ENCODE peak calls at places on chromosomes 3 and 15, in eight cellular contexts. N, W, Y, V, D, L, T and M are unnamed samples.

GRCh38 chr3:190197346-190197763 is 76.7 kb upstream of the P3H2 start:
- DNase-seq in T (no peak), D (no peak), L (no peak), N (no peak), W (no peak), Y (no peak), V (no peak), M (no peak)

GRCh38 chr15:55060831-55061230 is 135.9 kb downstream of the RSL24D1 start:
- DNase-seq in Y (no peak), D (no peak), T (no peak), V (no peak), L (no peak), N (no peak), W (no peak), M (no peak)

GRCh38 chr15:78450285-78450858 is 12.4 kb downstream of the IREB2 start:
- DNase-seq in T (no peak), W (no peak), N (no peak), V (no peak), D (no peak), L (no peak), Y (no peak), M (no peak)

GRCh38 chr3:150697646-150698045 is 6.1 kb downstream of the ERICH6 start:
- DNase-seq in W (no peak), Y (no peak), L (no peak), N (no peak), V (peak), D (no peak), T (peak), M (no peak)

GRCh38 chr15:98442379-98442833 is 205.9 kb upstream of the IGF1R start:
- DNase-seq in V (peak), Y (peak), N (peak), D (no peak), W (no peak), T (peak), L (no peak), M (peak)

GRCh38 chr15:32974691-32975090 is 219.8 kb downstream of the FMN1 start:
- DNase-seq in T (no peak), Y (no peak), V (peak), N (no peak), L (no peak), D (no peak), W (no peak), M (no peak)

GRCh38 chr3:125245521-125245920 is 33.0 kb upstream of the SLC12A8 start:
- DNase-seq in N (no peak), D (no peak), L (no peak), Y (no peak), W (no peak), T (peak), V (peak), M (no peak)

GRCh38 chr3:189839576-189839975 is 208.4 kb downstream of the TP63 start:
- DNase-seq in V (peak), W (peak), N (no peak), T (peak), Y (no peak), D (no peak), L (no peak), M (no peak)

GRCh38 chr3:49930922-49931321 is 1.3 kb upstream of the MON1A start:
- DNase-seq in N (no peak), W (no peak), D (no peak), Y (peak), V (no peak), L (no peak), T (no peak), M (no peak)

GRCh38 chr3:15102256-15102655 is 3.3 kb upstream of the RBSN start:
- DNase-seq in D (peak), W (peak), T (no peak), L (peak), V (no peak), N (no peak), Y (no peak), M (no peak)

GRCh38 chr3:31341130-31341529 is 191.6 kb upstream of the STT3B start:
- DNase-seq in Y (no peak), T (no peak), L (no peak), V (no peak), D (no peak), N (no peak), W (no peak), M (no peak)

GRCh38 chr3:134625462-134625861 is 25.4 kb downstream of the KY start:
- DNase-seq in D (no peak), T (no peak), W (no peak), L (no peak), V (no peak), N (peak), Y (no peak), M (no peak)

GRCh38 chr3:64019271-64019670 is 4.0 kb downstream of the PSMD6 start:
- DNase-seq in T (no peak), V (no peak), W (no peak), D (no peak), Y (no peak), L (no peak), N (no peak), M (no peak)

GRCh38 chr15:72818632-72819031 is 35.1 kb upstream of the ADPGK start:
- DNase-seq in D (no peak), N (no peak), Y (no peak), W (no peak), L (no peak), V (no peak), T (no peak), M (no peak)

GRCh38 chr15:81321667-81322066 is 2.3 kb downstream of the STARD5 start:
- DNase-seq in V (no peak), Y (no peak), L (no peak), N (no peak), D (no peak), T (no peak), W (no peak), M (no peak)

GRCh38 chr15:81326466-81327212 is 2.7 kb upstream of the STARD5 start:
- DNase-seq in Y (no peak), T (no peak), N (no peak), W (no peak), D (no peak), L (no peak), V (no peak), M (no peak)

GRCh38 chr15:81323559-81323943 is 390 bp downstream of the STARD5 start:
- DNase-seq in D (no peak), W (no peak), V (no peak), L (no peak), N (no peak), T (no peak), Y (no peak), M (no peak)

GRCh38 chr15:81323944-81324881 is at the start of gene STARD5:
- DNase-seq in N (peak), V (peak), Y (peak), D (peak), T (peak), L (peak), W (peak), M (peak)

GRCh38 chr15:81322708-81323253 is 1.2 kb downstream of the STARD5 start:
- DNase-seq in L (no peak), W (no peak), Y (no peak), V (no peak), N (no peak), T (no peak), D (no peak), M (no peak)
- TF ChIP-seq CTCF in L (no peak), W (no peak), Y (no peak), V (no peak), N (no peak), T (no peak), D (no peak), M (no peak)

DNA sequence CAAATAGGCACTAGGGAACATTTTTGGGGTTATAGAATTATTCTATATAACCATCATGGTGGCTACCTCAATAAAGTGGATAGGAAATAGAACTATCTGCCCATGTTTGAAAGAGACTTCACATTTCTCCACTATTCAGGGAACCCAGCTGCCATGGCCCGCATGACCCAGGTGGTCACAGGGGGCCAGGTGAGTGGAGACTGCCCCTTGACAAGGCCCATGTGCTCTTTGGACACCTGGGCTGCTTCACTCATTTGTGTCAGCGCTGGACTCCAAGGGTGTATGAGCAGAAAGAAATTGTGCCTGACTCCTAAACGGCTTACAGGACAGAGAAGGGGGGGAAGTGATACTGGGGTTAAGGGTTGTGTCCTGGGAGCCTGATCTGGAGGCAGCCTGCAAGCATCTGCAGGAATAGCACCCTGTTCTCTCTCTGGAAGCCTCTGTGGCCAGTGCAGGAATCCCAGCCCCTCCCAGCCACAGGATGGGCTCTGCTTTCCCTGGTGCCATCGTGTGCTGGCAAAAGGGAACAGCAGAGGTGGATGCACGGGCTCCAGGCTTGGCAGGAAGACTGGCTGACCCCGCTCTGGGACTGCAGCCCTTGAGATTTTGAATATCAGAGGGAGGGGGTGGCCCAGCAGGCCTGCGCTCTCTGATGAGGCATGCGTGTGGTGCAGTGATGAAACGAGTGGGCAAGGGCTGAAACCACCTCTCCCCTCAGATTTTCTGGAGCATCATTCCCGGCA is 9.1 kb upstream of the C3orf22 start:
- DNase-seq in W (peak), Y (no peak), N (no peak), V (no peak), L (no peak), T (no peak), D (no peak), M (no peak)
- TF ChIP-seq CTCF in W (no peak), Y (no peak), N (peak), V (no peak), L (peak), T (no peak), D (peak), M (no peak)

DNA sequence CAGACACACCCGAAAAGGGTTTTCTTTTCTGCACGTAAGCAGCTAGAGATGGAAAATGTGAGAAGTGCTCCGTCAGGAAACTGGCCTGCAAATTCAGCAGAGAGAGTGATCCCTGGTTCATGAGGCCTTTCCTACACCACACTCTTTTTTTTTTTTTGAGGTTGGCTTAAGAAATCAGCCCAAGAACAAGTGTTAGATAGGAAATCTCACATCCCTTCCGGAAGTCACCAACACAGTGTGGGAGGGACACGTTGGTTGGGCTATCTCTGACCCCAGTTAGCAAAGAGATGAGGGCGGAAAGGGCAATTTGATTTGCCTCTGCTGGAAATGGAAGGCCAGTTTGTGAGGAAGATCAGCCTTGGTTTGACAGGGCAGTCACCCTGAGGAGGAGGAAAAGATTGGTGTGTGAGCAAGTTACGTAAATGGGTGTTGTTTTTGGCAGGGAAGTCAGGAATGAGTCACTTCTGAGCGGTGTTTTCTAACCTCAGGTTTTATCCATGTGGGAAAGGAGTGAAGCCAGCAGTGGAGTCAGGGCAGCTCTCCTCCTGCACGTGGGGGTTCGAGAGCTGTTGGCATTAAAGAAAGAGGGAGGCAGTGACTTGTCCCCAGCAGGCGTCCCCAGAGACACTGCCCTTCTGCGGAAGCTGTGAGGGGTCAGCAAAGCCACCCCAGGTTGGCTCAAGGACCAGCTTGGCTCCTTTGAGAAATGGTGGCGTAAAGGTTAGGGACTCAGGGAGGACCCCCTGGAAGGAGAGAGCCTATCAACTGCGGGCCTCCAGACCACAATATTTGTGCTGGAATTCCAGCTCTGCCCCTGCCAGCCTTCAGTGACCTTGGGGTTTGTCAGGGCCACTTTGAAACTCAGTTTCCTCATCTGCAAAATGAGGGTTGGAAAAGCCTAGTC is 237.6 kb upstream of the BHLHE40 start:
- DNase-seq in W (no peak), Y (no peak), L (no peak), D (peak), T (peak), N (no peak), V (peak), M (no peak)
- TF ChIP-seq CTCF in W (no peak), Y (no peak), L (no peak), D (no peak), T (no peak), N (no peak), V (no peak), M (no peak)

GRCh38 chr3:144843099-144843498 is 871.5 kb downstream of the DIPK2A start:
- DNase-seq in V (no peak), N (no peak), Y (no peak), D (no peak), T (peak), L (no peak), W (no peak), M (no peak)
- TF ChIP-seq CTCF in V (peak), N (peak), Y (no peak), D (no peak), T (peak), L (no peak), W (no peak), M (no peak)

GRCh38 chr3:4584537-4585249 is 91.5 kb downstream of the ITPR1 start:
- DNase-seq in D (peak), V (no peak), T (peak), N (no peak), W (no peak), Y (no peak), L (no peak), M (peak)
- TF ChIP-seq CTCF in D (peak), V (no peak), T (peak), N (peak), W (peak), Y (no peak), L (peak), M (no peak)